ENCODE peak calls at places on chromosomes 4 and X, in five cellular contexts. V is GM23248; E is CD4-positive, CD25-positive, alpha-beta regulatory T cell; Q is heart left ventricle; W is CD8-positive, alpha-beta memory T cell. R is an unnamed sample. For H3K9me3, the result is how much of the 10 kb centered on the place peaks cover.

GRCh38 chrX:97639526-97639925 is 755.8 kb downstream of the RPA4 start:
- DNase-seq in V (no peak), Q (no peak), W (no peak), E (peak), R (no peak)

GRCh38 chr4:103118171-103118570 is 18.5 kb upstream of the BDH2 start:
- DNase-seq in E (no peak), Q (no peak), W (no peak), V (no peak), R (no peak)

GRCh38 chr4:40720931-40721330 is 28.8 kb upstream of the NSUN7 start:
- DNase-seq in V (no peak), E (no peak), Q (no peak), W (no peak), R (no peak)

GRCh38 chr4:73459048-73459421 is 22.5 kb upstream of the AFM start:
- DNase-seq in W (no peak), V (no peak), E (no peak), Q (no peak), R (no peak)

GRCh38 chrX:45758738-45759397 is 558.2 kb upstream of the DIPK2B start:
- DNase-seq in Q (no peak), E (peak), V (peak), W (no peak), R (no peak)

GRCh38 chrX:46376246-46376885 is 168.9 kb downstream of the ZNF674 start:
- DNase-seq in Q (peak), V (peak), E (peak), W (no peak), R (no peak)

GRCh38 chr4:123978637-123979036 is 582.0 kb downstream of the SPRY1 start:
- DNase-seq in E (no peak), Q (no peak), W (no peak), V (no peak), R (no peak)

GRCh38 chr4:169774466-169775445 is 17.0 kb upstream of the HPF1 start:
- DNase-seq in W (no peak), Q (no peak), E (peak), V (peak), R (no peak)

GRCh38 chrX:23434356-23434884 is 99.8 kb downstream of the PTCHD1 start:
- DNase-seq in V (peak), Q (peak), W (no peak), E (no peak), R (peak)

GRCh38 chr4:89682808-89683207 is 154.2 kb downstream of the SNCA start:
- DNase-seq in E (no peak), W (no peak), Q (no peak), V (no peak), R (no peak)

GRCh38 chr4:7322166-7322991 is 112.4 kb downstream of the PSAPL1 start:
- DNase-seq in Q (no peak), E (no peak), V (no peak), W (no peak), R (no peak)

GRCh38 chrX:74534569-74535038 is 79.8 kb downstream of the RLIM start:
- DNase-seq in Q (no peak), V (peak), E (no peak), W (no peak), R (no peak)

GRCh38 chrX:74535633-74536141 is 78.7 kb downstream of the RLIM start:
- DNase-seq in Q (peak), W (peak), V (peak), E (peak), R (peak)

GRCh38 chrX:74535211-74535621 is 79.2 kb downstream of the RLIM start:
- DNase-seq in E (no peak), V (peak), W (no peak), Q (peak), R (no peak)

GRCh38 chrX:74537011-74537390 is 77.4 kb downstream of the RLIM start:
- DNase-seq in Q (peak), V (peak), W (no peak), E (no peak), R (no peak)

GRCh38 chrX:74536142-74537010 is 78.0 kb downstream of the RLIM start:
- DNase-seq in E (peak), V (peak), W (peak), Q (peak), R (peak)
- H3K9me3 ChIP-seq in E (under half), V (under half), W (under half), Q (under half), R (under half)

GRCh38 chr4:384311-385010 is 46.8 kb downstream of the ZNF141 start:
- DNase-seq in W (no peak), Q (no peak), E (peak), V (no peak), R (no peak)
- H3K9me3 ChIP-seq in W (under half), Q (under half), E (half or more), V (under half), R (half or more)

DNA sequence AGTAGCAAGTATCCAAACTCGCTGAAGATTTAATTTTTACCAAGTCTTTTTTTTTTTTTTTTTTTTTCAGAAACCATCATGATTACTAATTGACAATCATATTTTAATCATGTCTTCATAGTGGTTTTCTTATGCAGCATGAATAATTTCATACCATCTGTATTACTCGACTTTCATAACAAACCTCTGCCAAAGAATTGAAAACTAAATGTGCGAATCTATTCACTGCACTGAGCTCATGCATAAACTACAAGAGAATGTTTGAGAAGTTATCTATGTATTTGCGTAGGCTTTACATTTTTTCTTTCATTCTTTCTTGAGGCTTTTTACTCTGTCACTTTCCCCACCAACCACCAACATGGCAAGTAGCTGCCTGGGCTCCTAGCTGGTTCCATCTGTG is 1760.9 kb downstream of the STIM2 start:
- DNase-seq in W (no peak), E (no peak), Q (no peak), V (peak), R (no peak)
- H3K9me3 ChIP-seq in W (under half), E (under half), Q (under half), V (under half), R (under half)

GRCh38 chr4:578451-579443 is 2.7 kb upstream of the TMEM271 start:
- DNase-seq in Q (no peak), V (no peak), E (no peak), W (no peak), R (no peak)

GRCh38 chr4:577499-578450 is 1.7 kb upstream of the TMEM271 start:
- DNase-seq in W (no peak), Q (no peak), E (peak), V (peak), R (no peak)

GRCh38 chr4:581753-582361 is 5.8 kb upstream of the TMEM271 start:
- DNase-seq in V (no peak), Q (no peak), E (no peak), W (no peak), R (no peak)

GRCh38 chr4:581181-581580 is 5.1 kb upstream of the TMEM271 start:
- DNase-seq in Q (no peak), E (no peak), V (no peak), W (no peak), R (no peak)

GRCh38 chr4:579543-580175 is 3.6 kb upstream of the TMEM271 start:
- DNase-seq in W (no peak), V (no peak), E (no peak), Q (no peak), R (no peak)
- H3K9me3 ChIP-seq in W (under half), V (under half), E (under half), Q (under half), R (under half)

DNA sequence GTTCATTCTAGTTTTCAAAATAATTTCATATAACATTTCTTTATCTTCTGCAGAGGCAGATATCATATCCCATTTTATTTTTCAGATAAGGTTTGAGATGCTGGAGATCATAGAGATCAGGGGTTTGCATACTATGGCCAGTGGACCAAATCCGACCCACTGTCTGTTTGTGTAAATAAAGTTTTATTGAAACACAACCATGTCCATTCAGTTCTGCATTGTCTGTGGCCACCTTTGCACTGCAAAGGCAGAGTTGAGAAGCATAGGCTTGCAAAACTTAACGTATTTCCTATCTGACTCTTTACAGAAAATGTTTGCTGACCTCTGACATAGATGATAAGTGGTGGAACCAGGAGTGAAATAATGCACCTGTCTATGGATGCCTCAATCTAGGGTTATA is 63.9 kb upstream of the SOD3 start:
- DNase-seq in Q (no peak), V (no peak), W (no peak), E (no peak), R (no peak)
- H3K9me3 ChIP-seq in Q (under half), V (under half), W (under half), E (under half), R (under half)